ENCODE peak calls at places on chromosomes 6 and 20, in seven cellular contexts. S is heart right ventricle; P is GM12878; A is CD8-positive, alpha-beta T cell; N is AG04450; B is prostate gland; X is uterus. C is an unnamed sample.

GRCh38 chr6:93351222-93351621 is 68.1 kb downstream of the EPHA7 start:
- DNase-seq in X (no peak), N (no peak), P (no peak), A (no peak), B (no peak), S (no peak), C (no peak)

GRCh38 chr6:127117979-127118504 is 429 bp upstream of the RSPO3 start:
- DNase-seq in A (no peak), X (peak; percentile 63), S (no peak), B (no peak), P (no peak), N (no peak), C (peak; percentile 1)

GRCh38 chr6:110326609-110327008 is 31.5 kb downstream of the METTL24 start:
- DNase-seq in P (no peak), S (no peak), N (no peak), A (no peak), B (no peak), X (no peak), C (no peak)

GRCh38 chr6:125597411-125598253 is 151.8 kb upstream of the HEY2 start:
- DNase-seq in N (no peak), S (peak; percentile 5), X (no peak), P (no peak), A (no peak), B (no peak), C (peak; percentile 73)

GRCh38 chr20:50221501-50222323 is 31.1 kb downstream of the CEBPB start:
- DNase-seq in A (no peak), N (no peak), X (no peak), B (no peak), P (no peak), S (peak; percentile 16), C (no peak)

GRCh38 chr6:158149641-158150040 is 18.4 kb downstream of the SERAC1 start:
- DNase-seq in A (no peak), X (no peak), P (no peak), B (no peak), S (no peak), N (peak; percentile 32), C (no peak)

GRCh38 chr6:164502838-164503237 is 806.6 kb downstream of the C6orf118 start:
- DNase-seq in N (no peak), X (no peak), A (no peak), B (no peak), S (no peak), P (peak; percentile 19), C (no peak)

GRCh38 chr6:107293421-107293820 is 165.9 kb downstream of the PDSS2 start:
- DNase-seq in P (no peak), B (no peak), S (no peak), X (no peak), N (no peak), A (no peak), C (no peak)

GRCh38 chr20:6868864-6869263 is 101.4 kb downstream of the BMP2 start:
- DNase-seq in B (no peak), A (no peak), X (no peak), N (no peak), P (no peak), S (no peak), C (no peak)

GRCh38 chr20:5535211-5535756 is 214.9 kb upstream of the SHLD1 start:
- DNase-seq in A (no peak), B (no peak), P (no peak), S (no peak), N (peak; percentile 94), X (no peak), C (no peak)

GRCh38 chr6:28789553-28790083 is 134.2 kb downstream of the TRIM27 start:
- DNase-seq in A (no peak), S (no peak), X (peak; percentile 26), B (no peak), P (no peak), N (no peak), C (no peak)

GRCh38 chr20:56653221-56653620 is 24.1 kb downstream of the TFAP2C start:
- DNase-seq in B (no peak), N (no peak), A (no peak), X (no peak), P (no peak), S (no peak), C (no peak)

DNA sequence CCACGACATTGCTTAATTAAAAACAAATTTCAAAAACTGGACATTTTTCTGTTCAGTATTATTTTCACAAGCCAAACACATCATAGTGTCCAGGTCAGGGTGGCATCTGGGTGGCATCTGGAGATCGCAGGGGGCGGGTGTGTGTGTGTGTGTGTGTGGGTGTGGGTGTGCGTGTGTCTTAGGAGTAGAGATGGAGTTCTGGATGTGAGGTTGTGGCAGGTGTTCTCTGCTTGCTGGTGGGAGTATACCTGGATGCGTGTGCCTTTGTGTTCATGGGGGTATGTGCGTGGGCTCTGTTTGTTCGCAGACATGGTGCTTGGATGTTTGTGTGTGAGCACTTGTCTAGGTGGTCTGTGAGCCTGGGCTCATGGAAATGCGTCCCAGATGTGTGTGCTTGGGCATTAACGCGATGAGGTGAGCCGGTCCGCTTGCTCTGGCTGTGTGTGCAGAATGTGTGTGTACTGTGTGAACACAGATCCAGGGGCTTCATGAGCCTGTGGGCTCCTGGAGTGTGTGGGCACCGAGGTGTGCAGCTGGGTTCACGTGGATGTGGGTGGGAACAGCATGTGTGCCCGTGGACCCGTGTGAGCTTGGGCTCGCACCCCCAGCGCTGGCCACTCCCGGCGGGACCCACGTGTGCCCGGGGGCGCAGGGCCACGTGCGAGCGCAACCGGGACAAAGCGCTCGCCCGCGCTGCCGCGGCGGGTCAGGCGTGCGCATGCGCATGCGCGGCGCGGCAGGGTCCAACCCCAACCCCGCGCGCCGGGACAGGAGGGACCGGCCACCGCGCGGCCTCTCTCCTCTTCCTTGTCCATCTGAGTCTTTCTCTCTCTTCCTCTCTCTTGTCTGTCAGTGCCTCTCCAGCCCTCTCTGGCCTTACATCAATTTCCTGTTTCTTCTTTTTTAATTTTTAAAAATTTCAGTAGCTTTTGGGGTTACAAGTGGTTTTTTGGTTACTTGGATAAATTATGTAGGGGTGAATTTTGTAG is 60.4 kb downstream of the SRC start:
- DNase-seq in N (no peak), P (no peak), S (no peak), A (no peak), B (no peak), X (peak; percentile 51), C (peak; percentile 28)
- H3K27ac ChIP-seq in N (no peak overlapping the region), P (no peak overlapping the region), S (no peak overlapping the region), A (no peak overlapping the region), B (no peak overlapping the region), X (no peak overlapping the region), C (no peak overlapping the region)

DNA sequence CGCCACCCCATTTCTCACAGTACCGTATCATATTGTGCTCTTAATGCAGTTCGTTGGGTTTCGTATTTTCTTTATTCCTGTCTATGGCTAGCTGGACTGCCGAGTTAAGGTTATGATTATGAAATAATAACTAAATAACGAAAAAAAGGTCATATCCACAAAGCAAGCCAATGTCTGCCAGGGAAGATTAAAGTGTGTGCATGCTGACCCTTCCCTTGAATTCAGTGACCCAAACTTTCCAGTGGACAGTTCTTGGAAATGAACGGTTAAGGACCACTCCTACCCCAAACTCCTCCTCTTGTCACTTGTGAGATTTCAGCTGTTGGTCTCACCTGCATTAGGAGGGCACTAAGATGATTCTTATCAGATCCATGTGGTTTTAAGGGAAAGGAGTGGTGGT is 171.6 kb downstream of the ZNF217 start:
- DNase-seq in A (no peak), N (no peak), B (no peak), X (no peak), S (no peak), P (no peak), C (no peak)
- TF ChIP-seq CTCF in A (no peak), N (no peak), B (no peak), X (no peak), S (no peak), P (no peak), C (no peak)

GRCh38 chr6:134516582-134516981 is 198.7 kb upstream of the SGK1 start:
- DNase-seq in B (no peak), P (no peak), A (no peak), N (no peak), X (no peak), S (no peak), C (no peak)

GRCh38 chr6:134517863-134518262 is 200.0 kb upstream of the SGK1 start:
- DNase-seq in S (no peak), X (no peak), N (no peak), P (no peak), A (no peak), B (no peak), C (peak; percentile 28)

GRCh38 chr6:134515976-134516375 is 198.1 kb upstream of the SGK1 start:
- DNase-seq in S (no peak), N (no peak), X (no peak), B (no peak), P (no peak), A (no peak), C (no peak)

GRCh38 chr6:134519456-134519855 is 201.5 kb upstream of the SGK1 start:
- DNase-seq in A (peak; percentile 18), X (no peak), S (peak; percentile 52), N (no peak), P (peak; percentile 4), B (no peak), C (peak; percentile 30)

GRCh38 chr6:134517145-134517658 is 199.3 kb upstream of the SGK1 start:
- DNase-seq in N (peak; percentile 29), S (peak; percentile 84), P (no peak), X (peak; percentile 37), B (peak; percentile 58), A (no peak), C (peak; percentile 99)
- H3K27ac ChIP-seq in N (peak overlapping the region; percentile 22), S (peak overlapping the region; percentile 73), P (no peak overlapping the region), X (peak overlapping the region; percentile 29), B (peak overlapping the region; percentile 29), A (no peak overlapping the region), C (peak overlapping the region; percentile 81)

GRCh38 chr20:19502169-19502568 is 255.9 kb upstream of the RIN2 start:
- DNase-seq in N (no peak), B (no peak), A (no peak), P (no peak), X (no peak), S (no peak), C (no peak)
- TF ChIP-seq CTCF in N (no peak), B (no peak), A (no peak), P (no peak), X (no peak), S (no peak), C (no peak)

GRCh38 chr6:25169551-25170335 is 109.4 kb upstream of the CARMIL1 start:
- DNase-seq in A (no peak), N (no peak), S (no peak), P (no peak), B (no peak), X (no peak), C (peak; percentile 42)

GRCh38 chr6:25171301-25171700 is 107.9 kb upstream of the CARMIL1 start:
- DNase-seq in S (no peak), B (no peak), A (no peak), N (no peak), X (no peak), P (no peak), C (no peak)

GRCh38 chr6:25170640-25171039 is 108.5 kb upstream of the CARMIL1 start:
- DNase-seq in A (no peak), P (no peak), S (no peak), N (no peak), X (no peak), B (no peak), C (no peak)

GRCh38 chr6:25166955-25167753 is 112.0 kb upstream of the CARMIL1 start:
- DNase-seq in B (no peak), S (no peak), P (no peak), N (no peak), X (no peak), A (no peak), C (peak; percentile 86)

DNA sequence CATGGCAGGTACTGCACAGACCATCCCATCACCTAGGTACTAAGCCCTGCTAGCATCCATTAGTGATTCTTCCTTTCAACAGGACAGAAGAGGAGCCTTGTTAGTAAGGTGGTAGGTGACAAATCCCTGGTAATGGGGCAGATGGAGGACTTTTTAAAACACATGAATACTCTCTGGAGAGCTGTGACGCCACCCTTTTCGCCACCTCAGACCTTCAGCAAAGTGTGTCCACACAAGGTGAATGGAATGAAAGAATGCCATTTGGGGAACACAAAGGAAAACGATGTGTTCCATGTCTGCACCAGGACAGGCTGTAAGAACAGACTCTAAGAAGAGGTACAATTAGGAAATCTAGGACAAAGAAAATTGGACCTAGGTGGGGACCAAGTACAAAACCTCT is 110.5 kb upstream of the CARMIL1 start:
- DNase-seq in B (no peak), N (no peak), X (no peak), P (no peak), S (no peak), A (no peak), C (peak; percentile 53)
- H3K27ac ChIP-seq in B (no peak overlapping the region), N (no peak overlapping the region), X (peak overlapping the region; percentile 52), P (no peak overlapping the region), S (no peak overlapping the region), A (no peak overlapping the region), C (peak overlapping the region; percentile 80)